ENCODE peak calls at places on chromosome 9, in four cellular contexts. L is hippocampal formation, A is AG10803, D is GM04503. G is an unnamed sample.

GRCh38 chr9:134327671-134328231 is 1.5 kb downstream of the RXRA start:
- DNase-seq in A (no peak), L (no peak), D (no peak), G (no peak)

GRCh38 chr9:30065888-30066287 is 2318.6 kb upstream of the ACO1 start:
- DNase-seq in L (no peak), A (no peak), D (no peak), G (no peak)

GRCh38 chr9:82031538-82032280 is 43.1 kb downstream of the SPATA31D1 start:
- DNase-seq in A (peak), D (peak), L (peak), G (no peak)

GRCh38 chr9:77807295-77807694 is 159.2 kb upstream of the GNA14 start:
- DNase-seq in L (no peak), D (peak), A (peak), G (no peak)

GRCh38 chr9:133967024-133967741 is 24.9 kb downstream of the VAV2 start:
- DNase-seq in D (no peak), A (no peak), L (no peak), G (no peak)

GRCh38 chr9:124290053-124290581 is 32.4 kb downstream of the NEK6 start:
- DNase-seq in A (no peak), L (no peak), D (no peak), G (no peak)

GRCh38 chr9:117772960-117773359 is 68.8 kb downstream of the TLR4 start:
- DNase-seq in D (peak), A (peak), L (no peak), G (no peak)

GRCh38 chr9:136403538-136403914 is 3.6 kb upstream of the SNAPC4 start:
- DNase-seq in L (no peak), D (no peak), A (no peak), G (no peak)

GRCh38 chr9:33127881-33128280 is 39.3 kb downstream of the B4GALT1 start:
- DNase-seq in D (no peak), A (no peak), L (no peak), G (no peak)

GRCh38 chr9:81902601-81903000 is 25.6 kb upstream of the SPATA31D4 start:
- DNase-seq in L (no peak), A (no peak), D (no peak), G (no peak)

GRCh38 chr9:18795947-18796705 is 236.9 kb downstream of the SAXO1 start:
- DNase-seq in D (peak), A (peak), L (peak), G (no peak)

G was measured in amygdala.